ENCODE peak calls at places on chromosomes 12 and 14, in ten cellular contexts. Q, X, I, E, O, G, F, K, C and N are unnamed samples.

GRCh38 chr12:90333939-90334338 is 621.0 kb downstream of the CCER1 start:
- DNase-seq in Q (no peak), X (no peak), I (no peak), E (no peak), O (no peak), G (no peak), F (no peak), K (no peak), C (no peak), N (no peak)

GRCh38 chr12:1591029-1591428 is 3.4 kb downstream of the FBXL14 start:
- DNase-seq in Q (no peak), X (no peak), I (no peak), E (peak; percentile 43), O (no peak), G (no peak), F (peak; percentile 67), K (no peak), C (no peak), N (no peak)

GRCh38 chr14:102570334-102570995 is 22.0 kb upstream of the RCOR1 start:
- DNase-seq in Q (peak; percentile 74), X (no peak), I (no peak), E (no peak), O (no peak), G (no peak), F (no peak), K (no peak), C (no peak), N (no peak)

GRCh38 chr14:65958664-65959562 is 527.3 kb upstream of the CCDC196 start:
- DNase-seq in Q (peak; percentile 80), X (no peak), I (no peak), E (no peak), O (no peak), G (no peak), F (peak; percentile 71), K (no peak), C (no peak), N (no peak)

GRCh38 chr14:68444449-68445168 is 348.3 kb downstream of the ZFP36L1 start:
- DNase-seq in Q (no peak), X (no peak), I (no peak), E (no peak), O (no peak), G (peak; percentile 22), F (no peak), K (no peak), C (no peak), N (no peak)

GRCh38 chr12:46948936-46949555 is 123.2 kb upstream of the SLC38A4 start:
- DNase-seq in Q (no peak), X (no peak), I (no peak), E (no peak), O (no peak), G (no peak), F (peak; percentile 70), K (no peak), C (no peak), N (no peak)

GRCh38 chr12:108565976-108566375 is 3.6 kb downstream of the ISCU start:
- DNase-seq in Q (no peak), X (peak; percentile 70), I (no peak), E (no peak), O (no peak), G (peak; percentile 89), F (peak; percentile 30), K (peak; percentile 61), C (peak; percentile 81), N (no peak)

GRCh38 chr12:10849425-10849878 is at the start of gene PRR4:
- DNase-seq in Q (no peak), X (no peak), I (no peak), E (peak; percentile 10), O (no peak), G (no peak), F (no peak), K (no peak), C (no peak), N (no peak)

GRCh38 chr12:45669093-45669492 is 60.4 kb upstream of the ARID2 start:
- DNase-seq in Q (no peak), X (no peak), I (no peak), E (no peak), O (no peak), G (no peak), F (no peak), K (no peak), C (no peak), N (no peak)

GRCh38 chr14:51394391-51394790 is 154.3 kb downstream of the TMX1 start:
- DNase-seq in Q (no peak), X (no peak), I (no peak), E (no peak), O (no peak), G (no peak), F (peak; percentile 29), K (no peak), C (no peak), N (no peak)

GRCh38 chr12:101298426-101298825 is 18.5 kb downstream of the UTP20 start:
- DNase-seq in Q (no peak), X (no peak), I (no peak), E (no peak), O (no peak), G (no peak), F (no peak), K (no peak), C (no peak), N (no peak)

GRCh38 chr14:85824526-85824925 is 294.6 kb downstream of the FLRT2 start:
- DNase-seq in Q (no peak), X (no peak), I (no peak), E (no peak), O (no peak), G (no peak), F (no peak), K (no peak), C (no peak), N (no peak)